ENCODE peak calls at places on chromosome 12, in six cellular contexts. One of them, this sample, is unnamed.

GRCh38 chr12:100669922-100670321 is 96.4 kb downstream of the GAS2L3 start:
- DNase-seq in stimulated activated CD8-positive, alpha-beta memory T cell treated with anti-CD3 and anti-CD28 coated beads, Interleukin-7, amount 100 ng/mL, for 4 hours: no peak
- DNase-seq in choroid plexus epithelial cell: no peak
- DNase-seq in AG20443: no peak
- DNase-seq in NCI-H1694 treated with DMSO at 0.1 percent for 48 hours: no peak
- DNase-seq in NCI-H1436: no peak
- DNase-seq in this sample: no peak

GRCh38 chr12:132188451-132189298 is 44.4 kb downstream of the NOC4L start:
- DNase-seq in stimulated activated CD8-positive, alpha-beta memory T cell treated with anti-CD3 and anti-CD28 coated beads, Interleukin-7, amount 100 ng/mL, for 4 hours: no peak
- DNase-seq in choroid plexus epithelial cell: no peak
- DNase-seq in AG20443: no peak
- DNase-seq in NCI-H1694 treated with DMSO at 0.1 percent for 48 hours: no peak
- DNase-seq in NCI-H1436: no peak
- DNase-seq in this sample: no peak

GRCh38 chr12:108566452-108566851 is 4.1 kb downstream of the ISCU start:
- DNase-seq in stimulated activated CD8-positive, alpha-beta memory T cell treated with anti-CD3 and anti-CD28 coated beads, Interleukin-7, amount 100 ng/mL, for 4 hours: no peak
- DNase-seq in choroid plexus epithelial cell: no peak
- DNase-seq in AG20443: no peak
- DNase-seq in NCI-H1694 treated with DMSO at 0.1 percent for 48 hours: no peak
- DNase-seq in NCI-H1436: no peak
- DNase-seq in this sample: no peak

GRCh38 chr12:112309797-112310196 is 72.4 kb downstream of the HECTD4 start:
- DNase-seq in stimulated activated CD8-positive, alpha-beta memory T cell treated with anti-CD3 and anti-CD28 coated beads, Interleukin-7, amount 100 ng/mL, for 4 hours: no peak
- DNase-seq in choroid plexus epithelial cell: peak
- DNase-seq in AG20443: no peak
- DNase-seq in NCI-H1694 treated with DMSO at 0.1 percent for 48 hours: no peak
- DNase-seq in NCI-H1436: no peak
- DNase-seq in this sample: no peak

GRCh38 chr12:80979821-80980220 is 42.1 kb upstream of the LIN7A start:
- DNase-seq in stimulated activated CD8-positive, alpha-beta memory T cell treated with anti-CD3 and anti-CD28 coated beads, Interleukin-7, amount 100 ng/mL, for 4 hours: no peak
- DNase-seq in choroid plexus epithelial cell: no peak
- DNase-seq in AG20443: no peak
- DNase-seq in NCI-H1694 treated with DMSO at 0.1 percent for 48 hours: no peak
- DNase-seq in NCI-H1436: no peak
- DNase-seq in this sample: no peak

GRCh38 chr12:113371808-113372207 is 13.4 kb downstream of the PLBD2 start:
- DNase-seq in stimulated activated CD8-positive, alpha-beta memory T cell treated with anti-CD3 and anti-CD28 coated beads, Interleukin-7, amount 100 ng/mL, for 4 hours: no peak
- DNase-seq in choroid plexus epithelial cell: no peak
- DNase-seq in AG20443: peak
- DNase-seq in NCI-H1694 treated with DMSO at 0.1 percent for 48 hours: no peak
- DNase-seq in NCI-H1436: no peak
- DNase-seq in this sample: no peak

GRCh38 chr12:130919115-130919514 is 34.6 kb upstream of the ADGRD1 start:
- DNase-seq in stimulated activated CD8-positive, alpha-beta memory T cell treated with anti-CD3 and anti-CD28 coated beads, Interleukin-7, amount 100 ng/mL, for 4 hours: no peak
- DNase-seq in choroid plexus epithelial cell: no peak
- DNase-seq in AG20443: no peak
- DNase-seq in NCI-H1694 treated with DMSO at 0.1 percent for 48 hours: no peak
- DNase-seq in NCI-H1436: no peak
- DNase-seq in this sample: no peak

GRCh38 chr12:5081016-5081415 is 37.3 kb downstream of the KCNA5 start:
- DNase-seq in stimulated activated CD8-positive, alpha-beta memory T cell treated with anti-CD3 and anti-CD28 coated beads, Interleukin-7, amount 100 ng/mL, for 4 hours: no peak
- DNase-seq in choroid plexus epithelial cell: no peak
- DNase-seq in AG20443: no peak
- DNase-seq in NCI-H1694 treated with DMSO at 0.1 percent for 48 hours: no peak
- DNase-seq in NCI-H1436: no peak
- DNase-seq in this sample: peak

GRCh38 chr12:58408516-58408915 is 467.1 kb downstream of the ATP23 start:
- DNase-seq in stimulated activated CD8-positive, alpha-beta memory T cell treated with anti-CD3 and anti-CD28 coated beads, Interleukin-7, amount 100 ng/mL, for 4 hours: no peak
- DNase-seq in choroid plexus epithelial cell: no peak
- DNase-seq in AG20443: peak
- DNase-seq in NCI-H1694 treated with DMSO at 0.1 percent for 48 hours: no peak
- DNase-seq in NCI-H1436: no peak
- DNase-seq in this sample: no peak

GRCh38 chr12:116318738-116319050 is 41.2 kb upstream of the MED13L start:
- DNase-seq in stimulated activated CD8-positive, alpha-beta memory T cell treated with anti-CD3 and anti-CD28 coated beads, Interleukin-7, amount 100 ng/mL, for 4 hours: no peak
- DNase-seq in choroid plexus epithelial cell: no peak
- DNase-seq in AG20443: no peak
- DNase-seq in NCI-H1694 treated with DMSO at 0.1 percent for 48 hours: peak
- DNase-seq in NCI-H1436: no peak
- DNase-seq in this sample: no peak

GRCh38 chr12:30257614-30258013 is 438.1 kb downstream of the IPO8 start:
- DNase-seq in stimulated activated CD8-positive, alpha-beta memory T cell treated with anti-CD3 and anti-CD28 coated beads, Interleukin-7, amount 100 ng/mL, for 4 hours: no peak
- DNase-seq in choroid plexus epithelial cell: peak
- DNase-seq in AG20443: no peak
- DNase-seq in NCI-H1694 treated with DMSO at 0.1 percent for 48 hours: no peak
- DNase-seq in NCI-H1436: no peak
- DNase-seq in this sample: no peak